ENCODE peak calls at places on chromosomes 3 and 15, in four cellular contexts. J is neuronal stem cell, I is upper lobe of left lung, X is osteoblast. L is an unnamed sample. For H3K9me3, the result is how much of the 10 kb centered on the place peaks cover.

GRCh38 chr15:40054746-40055575 is 16.0 kb upstream of the SRP14 start:
- DNase-seq in J (no peak), I (peak), X (peak), L (no peak)

GRCh38 chr3:128878556-128879124 is 780 bp upstream of the ACAD9 start:
- DNase-seq in J (no peak), I (peak), X (peak), L (no peak)

GRCh38 chr15:39602143-39602542 is 21.3 kb downstream of the THBS1 start:
- DNase-seq in J (no peak), I (no peak), X (no peak), L (no peak)

GRCh38 chr15:67101981-67102929 is 36.9 kb downstream of the SMAD3 start:
- DNase-seq in J (no peak), I (no peak), X (no peak), L (no peak)

GRCh38 chr15:70617076-70617910 is 146.1 kb downstream of the UACA start:
- DNase-seq in J (no peak), I (no peak), X (no peak), L (no peak)

GRCh38 chr3:4978966-4979400 is 254 bp upstream of the BHLHE40 start:
- DNase-seq in J (no peak), I (peak), X (peak), L (peak)

GRCh38 chr15:56832125-56832524 is 86.3 kb upstream of the TCF12 start:
- DNase-seq in J (no peak), I (peak), X (no peak), L (no peak)

GRCh38 chr3:146715176-146715575 is 110.0 kb upstream of the PLSCR5 start:
- DNase-seq in J (no peak), I (no peak), X (no peak), L (no peak)

GRCh38 chr3:37864904-37865303 is 3.2 kb downstream of the CTDSPL start:
- DNase-seq in J (no peak), I (no peak), X (no peak), L (no peak)

GRCh38 chr3:11530153-11530721 is 113.5 kb downstream of the VGLL4 start:
- DNase-seq in J (no peak), I (no peak), X (peak), L (no peak)

GRCh38 chr3:128400683-128401082 is 66.0 kb downstream of the DNAJB8 start:
- DNase-seq in J (peak), I (no peak), X (no peak), L (no peak)

GRCh38 chr15:40029979-40030893 is 8.7 kb downstream of the SRP14 start:
- DNase-seq in J (no peak), I (no peak), X (no peak), L (no peak)

GRCh38 chr3:120908030-120908802 is at the start of gene STXBP5L:
- DNase-seq in J (peak), I (peak), X (peak), L (no peak)

GRCh38 chr3:21803604-21804003 is 52.6 kb upstream of the ZNF385D start:
- DNase-seq in J (no peak), I (no peak), X (no peak), L (no peak)

GRCh38 chr15:30649952-30650929 is 24.3 kb downstream of the ARHGAP11B start:
- DNase-seq in J (no peak), I (no peak), X (peak), L (no peak)

GRCh38 chr3:129119365-129120100 is 2.1 kb downstream of the RAB43 start:
- DNase-seq in J (no peak), I (peak), X (peak), L (no peak)

GRCh38 chr15:29677871-29678431 is 144.3 kb downstream of the TJP1 start:
- DNase-seq in J (no peak), I (peak), X (no peak), L (no peak)

GRCh38 chr3:157785071-157785826 is 282.0 kb upstream of the VEPH1 start:
- DNase-seq in J (no peak), I (no peak), X (peak), L (no peak)

GRCh38 chr3:16511561-16512434 is 1.7 kb downstream of the RFTN1 start:
- DNase-seq in J (no peak), I (peak), X (peak), L (peak)

GRCh38 chr3:196997311-196997710 is 28.7 kb upstream of the PIGZ start:
- DNase-seq in J (no peak), I (no peak), X (peak), L (no peak)

GRCh38 chr3:190182418-190183043 is 61.8 kb upstream of the P3H2 start:
- DNase-seq in J (no peak), I (no peak), X (no peak), L (no peak)

GRCh38 chr3:94137377-94137776 is 74.5 kb downstream of the NSUN3 start:
- DNase-seq in J (no peak), I (no peak), X (peak), L (no peak)

GRCh38 chr15:76343313-76343996 is 6.9 kb downstream of the ISL2 start:
- DNase-seq in J (no peak), I (no peak), X (peak), L (no peak)

GRCh38 chr3:62144482-62144881 is 228.9 kb downstream of the FEZF2 start:
- DNase-seq in J (no peak), I (no peak), X (no peak), L (no peak)

GRCh38 chr3:89278305-89278704 is 170.9 kb downstream of the EPHA3 start:
- DNase-seq in J (peak), I (no peak), X (no peak), L (no peak)

GRCh38 chr3:169552533-169552932 is 111.0 kb downstream of the MECOM start:
- DNase-seq in J (no peak), I (peak), X (no peak), L (no peak)

GRCh38 chr15:32134777-32135307 is 104.5 kb downstream of the CHRNA7 start:
- DNase-seq in J (no peak), I (no peak), X (no peak), L (no peak)

GRCh38 chr3:41164776-41165175 is 34.5 kb upstream of the CTNNB1 start:
- DNase-seq in J (no peak), I (no peak), X (no peak), L (no peak)

GRCh38 chr15:100092034-100092433 is 249.7 kb downstream of the ADAMTS17 start:
- DNase-seq in J (no peak), I (no peak), X (no peak), L (no peak)

GRCh38 chr15:65163041-65163440 is 22.1 kb downstream of the CLPX start:
- DNase-seq in J (no peak), I (no peak), X (no peak), L (no peak)

GRCh38 chr3:9168230-9168629 is 81.2 kb downstream of the SRGAP3 start:
- DNase-seq in J (no peak), I (no peak), X (no peak), L (no peak)

GRCh38 chr3:129795596-129795995 is 97.9 kb downstream of the TMCC1 start:
- DNase-seq in J (no peak), I (no peak), X (peak), L (no peak)

GRCh38 chr15:91942676-91943417 is 89.3 kb downstream of the SLCO3A1 start:
- DNase-seq in J (no peak), I (peak), X (no peak), L (no peak)

GRCh38 chr15:49045691-49046112 is 544 bp downstream of the SECISBP2L start:
- DNase-seq in J (no peak), I (peak), X (peak), L (no peak)

GRCh38 chr15:65993762-65994161 is 124.5 kb downstream of the RAB11A start:
- DNase-seq in J (no peak), I (no peak), X (no peak), L (no peak)

GRCh38 chr3:64049136-64049535 is 25.8 kb upstream of the PSMD6 start:
- DNase-seq in J (no peak), I (no peak), X (peak), L (no peak)

GRCh38 chr15:77120576-77120975 is 49.7 kb upstream of the TSPAN3 start:
- DNase-seq in J (no peak), I (no peak), X (no peak), L (no peak)

GRCh38 chr3:71254658-71255057 is 328.9 kb downstream of the FOXP1 start:
- DNase-seq in J (no peak), I (peak), X (no peak), L (no peak)

GRCh38 chr3:131547585-131547984 is 44.8 kb upstream of the MRPL3 start:
- DNase-seq in J (no peak), I (no peak), X (no peak), L (no peak)

DNA sequence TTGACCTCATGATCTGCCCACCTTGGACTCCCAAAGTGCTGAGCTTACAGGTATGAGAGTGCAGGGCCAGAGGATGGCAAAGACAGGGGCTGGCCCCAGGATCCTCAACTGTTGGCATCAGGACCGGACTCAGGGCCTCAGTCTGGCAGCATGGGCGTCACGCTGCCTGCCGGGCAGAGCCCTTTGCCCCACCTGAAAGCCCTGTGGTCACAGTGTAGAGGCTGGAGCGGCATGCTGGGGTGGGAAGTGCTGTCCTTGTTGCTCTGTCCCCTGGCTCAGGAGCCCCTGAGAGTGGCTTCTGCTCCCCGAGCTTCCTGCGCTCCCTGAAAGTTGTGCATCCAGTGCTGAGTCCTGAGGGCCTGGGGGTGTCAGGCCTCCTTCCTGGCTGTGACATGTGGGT is 147.1 kb downstream of the OR4M2 start:
- DNase-seq in J (no peak), I (peak), X (no peak), L (no peak)
- H3K9me3 ChIP-seq in J (under half), I (under half), X (under half), L (under half)

GRCh38 chr15:20351448-20351961 is 190.1 kb downstream of the GOLGA6L6 start:
- DNase-seq in J (no peak), I (peak), X (peak), L (no peak)
- H3K9me3 ChIP-seq in J (under half), I (under half), X (under half), L (under half)

DNA sequence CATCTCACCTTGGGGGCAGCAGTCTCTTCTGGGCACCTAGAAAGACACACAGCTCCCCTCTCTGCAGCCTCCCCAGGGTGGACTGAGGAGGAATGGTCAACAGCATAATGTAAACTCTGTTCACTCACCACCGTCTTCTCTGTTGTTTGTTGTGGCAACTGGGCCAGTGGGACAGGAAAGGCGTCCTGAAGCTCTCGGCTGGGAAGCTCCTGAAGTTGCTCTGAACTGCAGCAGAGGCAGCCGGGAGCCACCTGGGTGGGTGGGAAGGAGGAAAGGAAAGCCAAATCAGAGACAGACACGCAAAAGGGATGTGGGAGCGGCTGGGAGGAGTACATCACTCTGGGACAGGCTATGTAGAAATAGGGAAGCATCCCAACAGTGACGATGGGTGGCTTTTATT is 52.7 kb downstream of the MYLK start:
- DNase-seq in J (no peak), I (no peak), X (no peak), L (no peak)
- H3K9me3 ChIP-seq in J (under half), I (under half), X (under half), L (under half)

GRCh38 chr3:7166460-7166859 is 305.5 kb downstream of the GRM7 start:
- DNase-seq in J (no peak), I (no peak), X (no peak), L (no peak)
- H3K9me3 ChIP-seq in J (under half), I (under half), X (under half), L (under half)

GRCh38 chr3:33699275-33699674 is 18.8 kb downstream of the CLASP2 start:
- DNase-seq in J (no peak), I (no peak), X (no peak), L (no peak)
- H3K9me3 ChIP-seq in J (under half), I (under half), X (under half), L (under half)

GRCh38 chr15:79918278-79918677 is 21.5 kb upstream of the MTHFS start:
- DNase-seq in J (no peak), I (no peak), X (no peak), L (no peak)
- H3K9me3 ChIP-seq in J (under half), I (half or more), X (under half), L (under half)

GRCh38 chr3:3080309-3080708 is 29.9 kb downstream of the IL5RA start:
- DNase-seq in J (peak), I (no peak), X (no peak), L (no peak)
- H3K9me3 ChIP-seq in J (under half), I (under half), X (under half), L (under half)

GRCh38 chr15:25090073-25090733 is 135.4 kb downstream of the SNRPN start:
- DNase-seq in J (no peak), I (no peak), X (no peak), L (no peak)
- H3K9me3 ChIP-seq in J (under half), I (half or more), X (under half), L (under half)

GRCh38 chr15:25237291-25237978 is 201.4 kb downstream of the UBE3A start:
- DNase-seq in J (no peak), I (no peak), X (peak), L (peak)

GRCh38 chr15:25236143-25236860 is 202.5 kb downstream of the UBE3A start:
- DNase-seq in J (no peak), I (no peak), X (peak), L (no peak)

GRCh38 chr15:25235391-25235790 is 203.4 kb downstream of the UBE3A start:
- DNase-seq in J (no peak), I (no peak), X (peak), L (no peak)

GRCh38 chr15:25238126-25238525 is 200.7 kb downstream of the UBE3A start:
- DNase-seq in J (no peak), I (no peak), X (no peak), L (no peak)

DNA sequence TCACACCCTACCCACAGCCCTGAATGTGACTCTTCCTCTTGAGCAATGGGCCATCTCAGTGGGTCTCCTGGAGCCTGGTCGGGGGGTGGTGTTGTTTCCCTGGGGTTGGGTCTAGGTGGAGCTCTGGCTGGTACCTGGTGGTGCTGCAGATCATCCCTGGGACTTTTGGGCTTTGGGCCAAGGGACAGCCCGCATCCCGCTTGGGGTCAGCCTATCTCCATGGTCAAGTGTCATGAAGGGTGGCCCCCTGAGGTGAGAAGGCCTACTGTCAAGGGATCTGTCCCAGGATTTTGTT is 202.0 kb downstream of the UBE3A start:
- DNase-seq in J (no peak), I (no peak), X (no peak), L (no peak)
- H3K9me3 ChIP-seq in J (half or more), I (half or more), X (under half), L (under half)

L was measured in T-helper 17 cell.